ENCODE peak calls at places on chromosomes 1 and 21, in ten cellular contexts. One of them, this sample, is unnamed.

GRCh38 chr1:21547876-21548275 is 38.7 kb downstream of the ALPL start:
- DNase-seq in LNCaP clone FGC: no peak
- DNase-seq in thyroid gland: no peak
- DNase-seq in MCF 10A: no peak
- DNase-seq in endodermal cell: no peak
- DNase-seq in GM13976: no peak
- DNase-seq in neural crest cell: no peak
- DNase-seq in glutamatergic neuron: no peak
- DNase-seq in CD8-positive, alpha-beta T cell: no peak
- DNase-seq in psoas muscle: no peak
- DNase-seq in this sample: no peak

GRCh38 chr1:163069142-163069541 is at the start of gene RGS4:
- DNase-seq in GM13976: no peak
- DNase-seq in CD8-positive, alpha-beta T cell: no peak
- DNase-seq in neural crest cell: peak
- DNase-seq in MCF 10A: peak
- DNase-seq in thyroid gland: peak
- DNase-seq in glutamatergic neuron: peak
- DNase-seq in psoas muscle: peak
- DNase-seq in LNCaP clone FGC: peak
- DNase-seq in endodermal cell: peak
- DNase-seq in this sample: no peak

GRCh38 chr1:234731371-234732085 is 121.5 kb upstream of the IRF2BP2 start:
- DNase-seq in MCF 10A: peak
- DNase-seq in LNCaP clone FGC: no peak
- DNase-seq in GM13976: peak
- DNase-seq in psoas muscle: no peak
- DNase-seq in endodermal cell: no peak
- DNase-seq in neural crest cell: no peak
- DNase-seq in thyroid gland: no peak
- DNase-seq in glutamatergic neuron: no peak
- DNase-seq in CD8-positive, alpha-beta T cell: no peak
- DNase-seq in this sample: no peak

GRCh38 chr1:108703939-108704338 is 8.8 kb upstream of the FNDC7 start:
- DNase-seq in endodermal cell: no peak
- DNase-seq in MCF 10A: peak
- DNase-seq in LNCaP clone FGC: no peak
- DNase-seq in psoas muscle: no peak
- DNase-seq in glutamatergic neuron: no peak
- DNase-seq in thyroid gland: no peak
- DNase-seq in CD8-positive, alpha-beta T cell: no peak
- DNase-seq in GM13976: no peak
- DNase-seq in neural crest cell: no peak
- DNase-seq in this sample: no peak

GRCh38 chr1:75677443-75677842 is 47.1 kb upstream of the ACADM start:
- DNase-seq in neural crest cell: no peak
- DNase-seq in thyroid gland: no peak
- DNase-seq in MCF 10A: no peak
- DNase-seq in psoas muscle: no peak
- DNase-seq in LNCaP clone FGC: no peak
- DNase-seq in CD8-positive, alpha-beta T cell: no peak
- DNase-seq in GM13976: no peak
- DNase-seq in glutamatergic neuron: no peak
- DNase-seq in endodermal cell: no peak
- DNase-seq in this sample: no peak

GRCh38 chr1:1603671-1604373 is 3.9 kb upstream of the FNDC10 start:
- DNase-seq in endodermal cell: no peak
- DNase-seq in psoas muscle: no peak
- DNase-seq in GM13976: no peak
- DNase-seq in glutamatergic neuron: no peak
- DNase-seq in neural crest cell: no peak
- DNase-seq in CD8-positive, alpha-beta T cell: no peak
- DNase-seq in MCF 10A: no peak
- DNase-seq in LNCaP clone FGC: no peak
- DNase-seq in thyroid gland: no peak
- DNase-seq in this sample: no peak

GRCh38 chr1:12525311-12526181 is 92.5 kb downstream of the DHRS3 start:
- DNase-seq in GM13976: no peak
- DNase-seq in glutamatergic neuron: no peak
- DNase-seq in psoas muscle: peak
- DNase-seq in endodermal cell: no peak
- DNase-seq in MCF 10A: peak
- DNase-seq in CD8-positive, alpha-beta T cell: no peak
- DNase-seq in thyroid gland: peak
- DNase-seq in neural crest cell: no peak
- DNase-seq in LNCaP clone FGC: no peak
- DNase-seq in this sample: peak

GRCh38 chr1:199101635-199102034 is 462.8 kb downstream of the PTPRC start:
- DNase-seq in glutamatergic neuron: no peak
- DNase-seq in thyroid gland: no peak
- DNase-seq in MCF 10A: no peak
- DNase-seq in CD8-positive, alpha-beta T cell: no peak
- DNase-seq in psoas muscle: no peak
- DNase-seq in GM13976: no peak
- DNase-seq in LNCaP clone FGC: no peak
- DNase-seq in neural crest cell: no peak
- DNase-seq in endodermal cell: no peak
- DNase-seq in this sample: no peak

GRCh38 chr1:50047916-50048694 is 24.4 kb upstream of the AGBL4 start:
- DNase-seq in GM13976: no peak
- DNase-seq in CD8-positive, alpha-beta T cell: no peak
- DNase-seq in glutamatergic neuron: peak
- DNase-seq in thyroid gland: peak
- DNase-seq in neural crest cell: no peak
- DNase-seq in MCF 10A: no peak
- DNase-seq in LNCaP clone FGC: no peak
- DNase-seq in psoas muscle: no peak
- DNase-seq in endodermal cell: peak
- DNase-seq in this sample: peak
- TF ChIP-seq CTCF in GM13976: no peak
- TF ChIP-seq CTCF in CD8-positive, alpha-beta T cell: no peak
- TF ChIP-seq CTCF in glutamatergic neuron: peak
- TF ChIP-seq CTCF in thyroid gland: no peak
- TF ChIP-seq CTCF in neural crest cell: no peak
- TF ChIP-seq CTCF in MCF 10A: no peak
- TF ChIP-seq CTCF in LNCaP clone FGC: no peak
- TF ChIP-seq CTCF in psoas muscle: no peak
- TF ChIP-seq CTCF in endodermal cell: peak
- TF ChIP-seq CTCF in this sample: no peak

GRCh38 chr1:171252482-171252881 is 4.2 kb downstream of the FMO1 start:
- DNase-seq in CD8-positive, alpha-beta T cell: no peak
- DNase-seq in thyroid gland: no peak
- DNase-seq in neural crest cell: no peak
- DNase-seq in psoas muscle: no peak
- DNase-seq in LNCaP clone FGC: no peak
- DNase-seq in endodermal cell: no peak
- DNase-seq in MCF 10A: no peak
- DNase-seq in GM13976: peak
- DNase-seq in glutamatergic neuron: no peak
- DNase-seq in this sample: peak

GRCh38 chr1:171251042-171251740 is 2.9 kb downstream of the FMO1 start:
- DNase-seq in psoas muscle: no peak
- DNase-seq in LNCaP clone FGC: no peak
- DNase-seq in GM13976: no peak
- DNase-seq in thyroid gland: no peak
- DNase-seq in neural crest cell: no peak
- DNase-seq in CD8-positive, alpha-beta T cell: peak
- DNase-seq in glutamatergic neuron: peak
- DNase-seq in MCF 10A: peak
- DNase-seq in endodermal cell: peak
- DNase-seq in this sample: peak

GRCh38 chr1:171250263-171250662 is 2.0 kb downstream of the FMO1 start:
- DNase-seq in neural crest cell: no peak
- DNase-seq in thyroid gland: no peak
- DNase-seq in MCF 10A: no peak
- DNase-seq in endodermal cell: no peak
- DNase-seq in psoas muscle: no peak
- DNase-seq in GM13976: no peak
- DNase-seq in CD8-positive, alpha-beta T cell: no peak
- DNase-seq in glutamatergic neuron: no peak
- DNase-seq in LNCaP clone FGC: no peak
- DNase-seq in this sample: no peak

GRCh38 chr1:171254859-171255258 is 6.6 kb downstream of the FMO1 start:
- DNase-seq in LNCaP clone FGC: no peak
- DNase-seq in glutamatergic neuron: no peak
- DNase-seq in psoas muscle: no peak
- DNase-seq in neural crest cell: no peak
- DNase-seq in GM13976: no peak
- DNase-seq in CD8-positive, alpha-beta T cell: no peak
- DNase-seq in MCF 10A: peak
- DNase-seq in thyroid gland: no peak
- DNase-seq in endodermal cell: no peak
- DNase-seq in this sample: no peak

GRCh38 chr1:171251741-171252300 is 3.5 kb downstream of the FMO1 start:
- DNase-seq in CD8-positive, alpha-beta T cell: peak
- DNase-seq in neural crest cell: peak
- DNase-seq in MCF 10A: peak
- DNase-seq in psoas muscle: no peak
- DNase-seq in glutamatergic neuron: peak
- DNase-seq in LNCaP clone FGC: no peak
- DNase-seq in GM13976: peak
- DNase-seq in thyroid gland: peak
- DNase-seq in endodermal cell: no peak
- DNase-seq in this sample: peak
- TF ChIP-seq CTCF in CD8-positive, alpha-beta T cell: peak
- TF ChIP-seq CTCF in neural crest cell: peak
- TF ChIP-seq CTCF in MCF 10A: peak
- TF ChIP-seq CTCF in psoas muscle: peak
- TF ChIP-seq CTCF in glutamatergic neuron: peak
- TF ChIP-seq CTCF in LNCaP clone FGC: peak
- TF ChIP-seq CTCF in GM13976: peak
- TF ChIP-seq CTCF in thyroid gland: no peak
- TF ChIP-seq CTCF in endodermal cell: peak
- TF ChIP-seq CTCF in this sample: peak

GRCh38 chr1:200982071-200982945 is 41.2 kb downstream of the KIF21B start:
- DNase-seq in MCF 10A: no peak
- DNase-seq in CD8-positive, alpha-beta T cell: no peak
- DNase-seq in glutamatergic neuron: no peak
- DNase-seq in GM13976: no peak
- DNase-seq in LNCaP clone FGC: no peak
- DNase-seq in neural crest cell: no peak
- DNase-seq in endodermal cell: no peak
- DNase-seq in thyroid gland: no peak
- DNase-seq in psoas muscle: no peak
- DNase-seq in this sample: no peak

GRCh38 chr1:200981278-200981677 is 42.2 kb downstream of the KIF21B start:
- DNase-seq in psoas muscle: no peak
- DNase-seq in LNCaP clone FGC: no peak
- DNase-seq in GM13976: no peak
- DNase-seq in thyroid gland: no peak
- DNase-seq in MCF 10A: no peak
- DNase-seq in CD8-positive, alpha-beta T cell: no peak
- DNase-seq in endodermal cell: no peak
- DNase-seq in glutamatergic neuron: no peak
- DNase-seq in neural crest cell: no peak
- DNase-seq in this sample: no peak

GRCh38 chr1:200980873-200981272 is 42.6 kb downstream of the KIF21B start:
- DNase-seq in psoas muscle: no peak
- DNase-seq in neural crest cell: no peak
- DNase-seq in CD8-positive, alpha-beta T cell: no peak
- DNase-seq in MCF 10A: no peak
- DNase-seq in GM13976: no peak
- DNase-seq in LNCaP clone FGC: no peak
- DNase-seq in glutamatergic neuron: no peak
- DNase-seq in endodermal cell: no peak
- DNase-seq in thyroid gland: no peak
- DNase-seq in this sample: no peak

GRCh38 chr1:200980452-200980772 is 43.1 kb downstream of the KIF21B start:
- DNase-seq in endodermal cell: no peak
- DNase-seq in neural crest cell: no peak
- DNase-seq in CD8-positive, alpha-beta T cell: no peak
- DNase-seq in MCF 10A: no peak
- DNase-seq in LNCaP clone FGC: no peak
- DNase-seq in psoas muscle: no peak
- DNase-seq in glutamatergic neuron: no peak
- DNase-seq in thyroid gland: no peak
- DNase-seq in GM13976: no peak
- DNase-seq in this sample: no peak

DNA sequence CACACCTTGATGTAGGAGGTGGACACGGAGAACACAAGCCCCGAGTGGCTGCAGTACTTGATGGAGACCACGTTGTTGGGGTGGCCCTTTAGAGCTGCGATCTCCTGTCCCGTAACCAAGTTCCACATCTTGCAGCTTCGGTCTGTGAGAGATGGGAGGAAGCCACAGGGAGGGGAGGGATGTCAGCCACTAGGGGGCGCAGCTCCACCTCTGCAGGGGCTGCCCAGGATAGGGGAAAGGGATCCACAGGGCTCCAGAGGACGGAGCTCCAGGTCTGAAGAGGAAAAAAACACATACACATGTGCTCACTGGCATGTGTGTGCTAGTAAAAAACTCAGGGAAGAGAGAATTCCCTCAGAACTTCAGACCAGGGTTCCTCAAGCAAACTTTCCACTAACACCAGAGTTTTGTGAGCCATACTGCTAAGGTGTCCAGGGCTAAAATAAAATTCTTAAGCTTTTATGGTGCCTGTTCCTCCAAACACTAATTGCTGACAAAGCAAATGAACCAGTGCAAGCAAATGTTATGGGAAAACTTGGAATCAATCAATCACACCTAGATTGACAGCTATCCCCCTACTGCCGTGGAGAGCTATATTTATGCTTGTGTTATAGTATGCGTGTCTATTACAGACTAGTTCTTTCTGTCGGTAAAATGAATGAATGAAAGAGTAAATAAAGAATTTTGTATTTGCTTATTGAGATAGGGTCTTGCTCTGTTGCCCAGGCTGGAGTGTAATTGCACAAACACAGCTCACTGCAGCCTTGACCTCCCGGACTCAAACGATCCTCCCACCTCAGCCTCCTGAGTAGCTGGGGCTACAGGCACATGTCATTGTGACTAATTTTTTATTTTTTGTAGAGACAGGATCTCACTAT is 43.7 kb downstream of the KIF21B start:
- DNase-seq in thyroid gland: no peak
- DNase-seq in psoas muscle: no peak
- DNase-seq in CD8-positive, alpha-beta T cell: peak
- DNase-seq in endodermal cell: peak
- DNase-seq in neural crest cell: peak
- DNase-seq in glutamatergic neuron: peak
- DNase-seq in LNCaP clone FGC: no peak
- DNase-seq in MCF 10A: peak
- DNase-seq in GM13976: peak
- DNase-seq in this sample: peak
- TF ChIP-seq CTCF in thyroid gland: no peak
- TF ChIP-seq CTCF in psoas muscle: peak
- TF ChIP-seq CTCF in CD8-positive, alpha-beta T cell: peak
- TF ChIP-seq CTCF in endodermal cell: peak
- TF ChIP-seq CTCF in neural crest cell: peak
- TF ChIP-seq CTCF in glutamatergic neuron: peak
- TF ChIP-seq CTCF in LNCaP clone FGC: peak
- TF ChIP-seq CTCF in MCF 10A: peak
- TF ChIP-seq CTCF in GM13976: peak
- TF ChIP-seq CTCF in this sample: peak

DNA sequence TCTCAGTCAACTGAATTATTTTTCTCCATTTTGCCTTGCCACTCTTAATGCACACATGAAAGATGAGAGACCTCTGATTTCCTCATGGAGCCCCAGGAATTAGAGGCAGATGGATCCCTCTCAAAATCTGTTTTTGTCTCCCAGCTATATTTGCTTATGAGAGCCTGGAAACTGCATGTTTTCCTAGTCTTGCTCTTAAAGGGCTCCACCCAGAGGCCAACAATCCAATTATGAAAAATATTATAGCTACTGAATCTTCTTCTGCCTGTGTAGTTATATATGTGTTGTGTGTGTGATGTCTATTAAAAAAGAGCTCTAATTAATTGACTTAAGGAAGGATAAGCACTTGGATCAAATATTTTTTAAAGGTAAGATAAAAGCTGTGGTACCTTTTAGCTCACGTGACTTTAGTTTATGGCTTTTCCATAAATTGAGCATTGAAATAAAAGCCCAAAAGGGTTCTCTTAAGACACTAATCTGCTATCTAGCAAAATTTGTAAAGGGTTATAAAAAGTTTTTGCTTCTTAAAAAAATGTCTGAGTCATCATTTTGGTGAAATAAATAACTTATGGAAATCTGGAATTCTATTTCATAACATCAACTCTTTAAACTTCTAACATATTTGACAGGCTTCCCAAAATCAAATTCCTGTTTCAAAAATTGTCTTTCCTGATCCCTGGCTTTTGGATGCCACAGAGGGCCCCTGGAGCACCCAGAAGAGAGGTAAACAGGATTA is 31.2 kb upstream of the TSPEAR start:
- DNase-seq in CD8-positive, alpha-beta T cell: no peak
- DNase-seq in neural crest cell: no peak
- DNase-seq in thyroid gland: no peak
- DNase-seq in endodermal cell: no peak
- DNase-seq in psoas muscle: no peak
- DNase-seq in glutamatergic neuron: no peak
- DNase-seq in MCF 10A: peak
- DNase-seq in LNCaP clone FGC: no peak
- DNase-seq in GM13976: no peak
- DNase-seq in this sample: peak
- TF ChIP-seq CTCF in CD8-positive, alpha-beta T cell: peak
- TF ChIP-seq CTCF in neural crest cell: peak
- TF ChIP-seq CTCF in thyroid gland: no peak
- TF ChIP-seq CTCF in endodermal cell: no peak
- TF ChIP-seq CTCF in psoas muscle: no peak
- TF ChIP-seq CTCF in glutamatergic neuron: no peak
- TF ChIP-seq CTCF in MCF 10A: peak
- TF ChIP-seq CTCF in LNCaP clone FGC: peak
- TF ChIP-seq CTCF in GM13976: no peak
- TF ChIP-seq CTCF in this sample: no peak